ENCODE peak calls at places on chromosomes 12 and 14, in five cellular contexts. H is HepG2, V is K562, I is IMR-90, C is SK-N-SH. W is an unnamed sample. For H4K20me1, the result is how much of the 10 kb centered on the place peaks cover.

GRCh38 chr14:68094158-68094557 is 274.6 kb downstream of the RAD51B start:
- DNase-seq in I (no peak), H (no peak), C (no peak), V (no peak), W (no peak)

GRCh38 chr14:37466623-37467088 is 128.4 kb downstream of the FOXA1 start:
- DNase-seq in V (no peak), I (no peak), C (no peak), H (peak), W (no peak)

GRCh38 chr12:114638790-114639435 is 45.1 kb downstream of the TBX3 start:
- DNase-seq in H (peak), I (no peak), V (no peak), C (no peak), W (no peak)

GRCh38 chr12:93134893-93135285 is 205.8 kb upstream of the EEA1 start:
- DNase-seq in I (no peak), V (no peak), H (peak), C (no peak), W (no peak)

GRCh38 chr14:104818714-104819161 is 17.8 kb downstream of the ZBTB42 start:
- DNase-seq in V (no peak), C (no peak), I (no peak), H (no peak), W (no peak)

GRCh38 chr12:108338915-108339657 is at the start of gene CMKLR1:
- DNase-seq in H (no peak), C (peak), V (peak), I (no peak), W (peak)

GRCh38 chr12:27969901-27970390 is 2.6 kb downstream of the PTHLH start:
- DNase-seq in H (peak), V (peak), C (no peak), I (peak), W (no peak)

GRCh38 chr12:238736-239398 is 23.8 kb downstream of the SLC6A13 start:
- DNase-seq in C (no peak), H (no peak), V (no peak), I (no peak), W (no peak)

GRCh38 chr12:106300761-106301160 is 1.8 kb upstream of the TCP11L2 start:
- DNase-seq in I (no peak), C (no peak), H (peak), V (no peak), W (peak)

GRCh38 chr14:80475074-80475473 is 263.8 kb upstream of the DIO2 start:
- DNase-seq in C (no peak), V (no peak), H (no peak), I (peak), W (no peak)

GRCh38 chr12:130672122-130672825 is 43.8 kb downstream of the RIMBP2 start:
- DNase-seq in C (peak), I (no peak), V (no peak), H (no peak), W (no peak)

GRCh38 chr12:71306808-71307207 is 132.8 kb upstream of the LGR5 start:
- DNase-seq in I (no peak), H (no peak), C (no peak), V (no peak), W (no peak)

GRCh38 chr12:106131671-106132070 is 7.1 kb downstream of the NUAK1 start:
- DNase-seq in H (peak), V (no peak), I (peak), C (peak), W (no peak)

GRCh38 chr12:47396902-47397663 is 308.7 kb downstream of the RPAP3 start:
- DNase-seq in C (no peak), H (no peak), I (no peak), V (no peak), W (no peak)

GRCh38 chr12:72297666-72298065 is 25.5 kb downstream of the TRHDE start:
- DNase-seq in H (no peak), C (no peak), I (no peak), V (no peak), W (no peak)

GRCh38 chr12:82660541-82661325 is 26.0 kb upstream of the TMTC2 start:
- DNase-seq in C (no peak), I (no peak), V (no peak), H (no peak), W (no peak)

GRCh38 chr12:124392271-124392990 is 97.5 kb downstream of the RFLNA start:
- DNase-seq in I (peak), C (peak), V (peak), H (no peak), W (peak)
- H4K20me1 ChIP-seq in I (under half), C (under half), V (under half), H (under half), W (under half)

DNA sequence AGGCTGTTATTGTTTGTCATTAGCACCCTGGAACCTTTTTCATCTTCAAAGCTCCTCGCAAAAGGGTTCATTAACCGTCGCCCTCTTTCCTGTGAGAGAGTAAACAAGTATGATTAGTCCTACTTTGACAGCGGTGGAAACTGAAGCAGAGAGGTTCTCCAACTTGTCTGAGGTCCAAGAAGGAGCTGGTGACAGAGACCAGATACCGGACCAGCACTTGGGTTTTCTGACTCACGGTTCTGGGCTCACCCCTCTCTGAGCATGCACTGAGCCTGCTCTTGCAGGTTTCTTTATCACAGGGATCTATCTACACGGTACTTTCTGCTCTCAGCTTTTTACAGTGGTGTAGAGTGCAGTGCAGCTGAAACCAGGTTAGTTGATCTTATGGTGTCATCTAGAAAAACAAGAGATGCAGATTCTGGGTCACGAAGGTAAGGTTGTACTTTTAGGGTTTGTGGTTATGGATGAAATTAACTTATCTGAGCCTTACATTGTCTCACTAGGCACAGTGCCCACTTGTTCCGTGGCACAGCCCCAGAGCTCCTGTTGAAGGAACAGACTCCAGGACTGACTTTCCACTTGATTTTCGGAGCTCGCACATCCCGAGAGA is 62.1 kb downstream of the PPP2R5C start:
- DNase-seq in V (no peak), I (no peak), H (no peak), C (no peak), W (no peak)
- H3K4me3 ChIP-seq in V (no peak), I (no peak), H (no peak), C (no peak), W (no peak)

GRCh38 chr12:122874081-122874480 is 21.8 kb downstream of the VPS37B start:
- DNase-seq in H (no peak), I (no peak), C (no peak), V (no peak), W (no peak)

GRCh38 chr12:122872815-122873361 is 23.0 kb downstream of the VPS37B start:
- DNase-seq in H (no peak), I (no peak), C (peak), V (no peak), W (no peak)

GRCh38 chr12:122871851-122872785 is 23.8 kb downstream of the VPS37B start:
- DNase-seq in I (peak), V (no peak), H (no peak), C (peak), W (peak)

GRCh38 chr12:122875590-122876220 is 20.2 kb downstream of the VPS37B start:
- DNase-seq in H (no peak), V (no peak), I (no peak), C (peak), W (no peak)

DNA sequence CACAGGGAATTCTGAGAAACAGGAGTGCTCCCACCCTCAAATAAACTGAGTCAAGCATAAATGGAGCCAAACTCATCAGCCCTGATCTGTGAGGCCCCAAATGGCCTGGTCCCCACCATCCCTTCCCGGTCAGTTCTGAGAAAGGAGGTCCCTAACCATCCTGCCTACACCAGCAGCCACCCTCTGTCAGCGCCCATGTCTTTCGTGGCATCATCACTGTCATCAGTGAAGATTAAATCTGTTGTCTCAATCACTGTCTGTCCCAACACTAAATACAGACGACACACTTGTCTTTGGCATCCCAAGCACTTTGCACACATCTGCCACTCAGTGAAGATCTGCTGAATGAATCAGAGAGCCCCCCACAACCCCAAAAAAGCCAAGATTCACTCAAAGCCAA is 22.4 kb downstream of the VPS37B start:
- DNase-seq in V (no peak), H (no peak), I (no peak), C (no peak), W (no peak)
- H4K20me1 ChIP-seq in V (under half), H (under half), I (under half), C (under half), W (under half)

GRCh38 chr12:24047345-24047744 is 97.9 kb upstream of the SOX5 start:
- DNase-seq in V (no peak), I (no peak), H (no peak), C (no peak), W (no peak)

GRCh38 chr12:24042651-24043050 is 93.2 kb upstream of the SOX5 start:
- DNase-seq in C (no peak), V (no peak), I (peak), H (peak), W (no peak)

GRCh38 chr12:24048446-24048845 is 99.0 kb upstream of the SOX5 start:
- DNase-seq in H (no peak), I (no peak), V (no peak), C (no peak), W (no peak)

GRCh38 chr12:24044973-24045703 is 95.7 kb upstream of the SOX5 start:
- DNase-seq in V (no peak), C (no peak), H (peak), I (no peak), W (peak)

GRCh38 chr12:24045816-24046257 is 96.4 kb upstream of the SOX5 start:
- DNase-seq in I (peak), V (no peak), H (peak), C (peak), W (peak)
- H3K4me3 ChIP-seq in I (no peak), V (no peak), H (no peak), C (no peak), W (no peak)

GRCh38 chr14:101810897-101811620 is 49.5 kb downstream of the PPP2R5C start:
- DNase-seq in V (no peak), I (peak), H (no peak), C (no peak), W (no peak)

GRCh38 chr14:101813833-101814232 is 52.3 kb downstream of the PPP2R5C start:
- DNase-seq in C (no peak), V (no peak), I (no peak), H (no peak), W (no peak)

GRCh38 chr14:101809671-101810514 is 48.4 kb downstream of the PPP2R5C start:
- DNase-seq in H (peak), V (peak), C (peak), I (peak), W (peak)

GRCh38 chr14:101813171-101813759 is 51.8 kb downstream of the PPP2R5C start:
- DNase-seq in I (no peak), C (no peak), H (no peak), V (no peak), W (no peak)

GRCh38 chr14:101812071-101812470 is 50.6 kb downstream of the PPP2R5C start:
- DNase-seq in C (no peak), I (no peak), V (no peak), H (no peak), W (no peak)
- H4K20me1 ChIP-seq in C (under half), I (under half), V (under half), H (under half), W (under half)

GRCh38 chr12:116384175-116384574 is 106.7 kb upstream of the MED13L start:
- DNase-seq in H (no peak), C (no peak), V (no peak), I (no peak), W (no peak)

GRCh38 chr12:116384629-116385485 is 107.4 kb upstream of the MED13L start:
- DNase-seq in I (peak), H (no peak), C (no peak), V (peak), W (no peak)

GRCh38 chr12:116381240-116381743 is 103.8 kb upstream of the MED13L start:
- DNase-seq in I (no peak), C (no peak), V (no peak), H (no peak), W (no peak)

GRCh38 chr12:116381744-116382455 is 104.4 kb upstream of the MED13L start:
- DNase-seq in H (no peak), I (peak), C (no peak), V (no peak), W (peak)

DNA sequence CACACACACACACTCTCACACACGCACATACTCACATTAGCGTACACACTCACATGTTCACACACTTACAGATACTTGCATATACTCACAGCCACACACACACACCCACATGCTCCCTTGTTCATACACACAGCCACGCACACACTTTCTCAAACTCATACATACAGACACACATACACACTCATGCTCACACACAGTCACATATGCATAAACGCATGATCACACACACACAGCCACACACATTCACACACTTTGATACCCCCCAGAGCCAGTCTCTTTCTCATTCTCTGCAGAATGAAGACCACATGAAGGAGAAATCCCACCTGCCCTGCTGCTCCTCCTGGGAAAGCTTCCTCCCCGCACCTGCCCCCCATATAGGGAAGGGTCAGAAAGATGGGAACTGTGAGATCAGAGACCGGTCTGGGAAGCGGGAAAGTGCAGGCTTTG is 105.0 kb upstream of the MED13L start:
- DNase-seq in H (no peak), V (no peak), I (peak), C (no peak), W (no peak)
- H3K4me3 ChIP-seq in H (no peak), V (no peak), I (no peak), C (no peak), W (peak)

GRCh38 chr14:33931439-33931838 is 19.4 kb downstream of the EGLN3 start:
- DNase-seq in C (no peak), H (no peak), V (no peak), I (no peak), W (no peak)
- H4K20me1 ChIP-seq in C (under half), H (under half), V (under half), I (under half), W (under half)

GRCh38 chr14:61323970-61324369 is 2.6 kb downstream of the PRKCH start:
- DNase-seq in H (no peak), I (no peak), V (no peak), C (no peak), W (peak)
- H3K4me3 ChIP-seq in H (no peak), I (no peak), V (no peak), C (no peak), W (no peak)

DNA sequence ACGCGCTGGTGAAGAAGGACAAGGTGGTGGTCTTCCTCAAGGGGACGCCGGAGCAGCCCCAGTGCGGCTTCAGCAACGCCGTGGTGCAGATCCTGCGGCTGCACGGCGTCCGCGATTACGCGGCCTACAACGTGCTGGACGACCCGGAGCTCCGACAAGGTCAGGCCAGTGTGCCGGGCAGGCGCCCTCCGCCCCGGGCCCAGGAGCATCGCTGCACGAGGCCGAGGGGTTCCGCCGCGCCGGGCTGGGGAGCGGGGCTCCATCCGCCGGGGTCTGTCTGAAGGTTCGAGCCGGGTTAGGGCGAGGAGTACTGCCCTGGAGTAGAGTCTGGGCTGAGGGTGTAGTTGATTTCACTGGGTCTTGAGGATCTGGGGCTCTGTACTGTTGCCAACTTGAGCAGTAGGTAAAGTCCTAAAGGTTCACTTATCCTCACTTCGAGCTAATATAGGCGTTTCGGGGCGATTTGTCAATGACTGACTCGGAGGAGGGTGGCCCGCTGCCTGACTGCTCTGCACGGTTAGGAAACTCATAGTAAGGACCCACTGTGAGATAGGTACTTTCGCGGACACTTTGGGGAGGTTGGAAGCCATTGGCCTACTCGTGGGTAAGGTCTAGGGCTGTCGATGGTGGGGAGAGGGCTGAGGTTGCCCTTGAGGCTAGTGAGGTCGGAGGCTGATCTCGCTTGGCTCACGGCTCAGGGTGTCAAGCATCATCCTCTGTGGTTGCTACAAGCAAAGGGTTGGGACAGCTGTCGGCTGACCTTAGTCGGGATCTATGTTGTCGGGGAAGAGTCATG is 574 bp downstream of the GLRX5 start:
- DNase-seq in H (no peak), V (peak), C (peak), I (no peak), W (peak)
- H4K20me1 ChIP-seq in H (under half), V (under half), C (half or more), I (under half), W (under half)

DNA sequence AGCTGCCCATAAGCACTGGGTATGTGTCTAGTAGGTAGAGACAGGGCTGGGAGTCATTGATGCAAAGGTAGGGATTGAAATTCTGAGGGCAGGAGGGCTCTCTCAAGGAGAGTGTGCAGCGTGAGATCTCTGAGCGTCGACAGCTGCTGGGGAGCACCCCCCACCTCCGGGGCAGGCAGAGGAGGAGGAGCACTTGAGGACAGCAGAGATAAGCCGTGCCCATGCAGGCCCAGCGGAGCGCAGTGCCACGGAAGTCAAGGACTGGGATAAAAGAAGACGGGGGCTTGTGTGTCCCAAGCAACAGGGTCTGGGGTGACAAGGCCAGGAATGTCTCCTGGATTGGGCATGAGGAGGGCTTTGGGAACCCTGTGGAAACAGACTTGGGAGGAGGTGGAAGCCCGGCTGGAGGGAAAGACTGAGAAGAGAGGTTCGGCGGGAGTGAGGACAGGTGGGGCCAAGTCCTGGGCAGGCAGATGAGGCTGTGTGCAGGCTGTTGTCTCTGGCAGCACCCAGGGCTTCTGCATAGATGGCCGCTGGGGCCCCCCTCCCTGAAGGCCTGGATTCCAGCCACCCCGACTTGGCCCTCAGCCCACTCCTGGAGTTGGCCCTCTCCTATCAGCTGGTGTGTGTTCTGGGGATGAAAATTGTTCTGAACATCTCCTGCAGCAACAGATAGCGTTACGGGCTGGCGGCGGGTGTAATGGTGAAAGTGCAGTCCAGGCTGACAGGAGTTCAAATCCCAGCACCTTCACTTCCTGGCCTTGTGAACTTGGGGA is 1.9 kb downstream of the CACNA2D4 start:
- DNase-seq in V (peak), I (no peak), H (no peak), C (peak), W (peak)
- H3K4me3 ChIP-seq in V (no peak), I (no peak), H (no peak), C (no peak), W (no peak)

W was measured in osteoblast.